ENCODE peak calls at places on chromosomes 4 and X, in eight cellular contexts. One of them, this sample, is unnamed.

GRCh38 chrX:107673933-107674479 is 45.7 kb downstream of the PRPS1 start:
- DNase-seq in choroid plexus epithelial cell: peak; percentile 97
- DNase-seq in upper lobe of left lung: peak; percentile 97
- DNase-seq in A673: peak; percentile 3
- DNase-seq in Jurkat, Clone E6-1: peak; percentile 86
- DNase-seq in mesendoderm: no peak
- DNase-seq in adipocyte: peak; percentile 88
- DNase-seq in skeletal muscle cell: peak; percentile 93
- DNase-seq in this sample: peak; percentile 93

GRCh38 chr4:184851200-184851541 is 25.4 kb upstream of the ACSL1 start:
- DNase-seq in Jurkat, Clone E6-1: no peak
- DNase-seq in adipocyte: no peak
- DNase-seq in A673: peak; percentile 53
- DNase-seq in mesendoderm: no peak
- DNase-seq in choroid plexus epithelial cell: peak; percentile 67
- DNase-seq in skeletal muscle cell: no peak
- DNase-seq in upper lobe of left lung: peak; percentile 64
- DNase-seq in this sample: no peak

GRCh38 chrX:24025741-24026402 is 1.1 kb downstream of the KLHL15 start:
- DNase-seq in adipocyte: peak; percentile 73
- DNase-seq in upper lobe of left lung: peak; percentile 31
- DNase-seq in choroid plexus epithelial cell: peak; percentile 75
- DNase-seq in mesendoderm: peak; percentile 70
- DNase-seq in Jurkat, Clone E6-1: peak; percentile 12
- DNase-seq in A673: no peak
- DNase-seq in skeletal muscle cell: peak; percentile 60
- DNase-seq in this sample: peak; percentile 65

GRCh38 chr4:20773144-20773997 is 73.1 kb downstream of the PACRGL start:
- DNase-seq in upper lobe of left lung: peak; percentile 31
- DNase-seq in skeletal muscle cell: peak; percentile 17
- DNase-seq in choroid plexus epithelial cell: peak; percentile 83
- DNase-seq in A673: peak; percentile 75
- DNase-seq in adipocyte: peak; percentile 81
- DNase-seq in mesendoderm: peak; percentile 78
- DNase-seq in Jurkat, Clone E6-1: peak; percentile 20
- DNase-seq in this sample: no peak

GRCh38 chr4:97646997-97647396 is 496.3 kb downstream of the STPG2 start:
- DNase-seq in skeletal muscle cell: peak; percentile 30
- DNase-seq in adipocyte: peak; percentile 39
- DNase-seq in upper lobe of left lung: no peak
- DNase-seq in A673: peak; percentile 27
- DNase-seq in choroid plexus epithelial cell: peak; percentile 46
- DNase-seq in mesendoderm: no peak
- DNase-seq in Jurkat, Clone E6-1: no peak
- DNase-seq in this sample: no peak

GRCh38 chr4:152246659-152247058 is 289.2 kb downstream of the FBXW7 start:
- DNase-seq in skeletal muscle cell: no peak
- DNase-seq in Jurkat, Clone E6-1: no peak
- DNase-seq in mesendoderm: no peak
- DNase-seq in adipocyte: no peak
- DNase-seq in A673: no peak
- DNase-seq in choroid plexus epithelial cell: no peak
- DNase-seq in upper lobe of left lung: no peak
- DNase-seq in this sample: no peak

GRCh38 chr4:88054909-88055308 is 47.5 kb downstream of the PKD2 start:
- DNase-seq in skeletal muscle cell: peak; percentile 9
- DNase-seq in A673: peak; percentile 6
- DNase-seq in mesendoderm: peak; percentile 79
- DNase-seq in adipocyte: peak; percentile 50
- DNase-seq in upper lobe of left lung: no peak
- DNase-seq in Jurkat, Clone E6-1: peak; percentile 16
- DNase-seq in choroid plexus epithelial cell: peak; percentile 85
- DNase-seq in this sample: no peak

GRCh38 chr4:51859476-51860032 is 16.6 kb downstream of the DCUN1D4 start:
- DNase-seq in adipocyte: peak; percentile 69
- DNase-seq in upper lobe of left lung: no peak
- DNase-seq in Jurkat, Clone E6-1: no peak
- DNase-seq in choroid plexus epithelial cell: no peak
- DNase-seq in A673: no peak
- DNase-seq in skeletal muscle cell: no peak
- DNase-seq in mesendoderm: no peak
- DNase-seq in this sample: no peak

GRCh38 chr4:7423801-7424552 is 10.8 kb downstream of the PSAPL1 start:
- DNase-seq in upper lobe of left lung: peak; percentile 10
- DNase-seq in mesendoderm: no peak
- DNase-seq in A673: no peak
- DNase-seq in adipocyte: no peak
- DNase-seq in choroid plexus epithelial cell: no peak
- DNase-seq in Jurkat, Clone E6-1: no peak
- DNase-seq in skeletal muscle cell: no peak
- DNase-seq in this sample: peak; percentile 67

DNA sequence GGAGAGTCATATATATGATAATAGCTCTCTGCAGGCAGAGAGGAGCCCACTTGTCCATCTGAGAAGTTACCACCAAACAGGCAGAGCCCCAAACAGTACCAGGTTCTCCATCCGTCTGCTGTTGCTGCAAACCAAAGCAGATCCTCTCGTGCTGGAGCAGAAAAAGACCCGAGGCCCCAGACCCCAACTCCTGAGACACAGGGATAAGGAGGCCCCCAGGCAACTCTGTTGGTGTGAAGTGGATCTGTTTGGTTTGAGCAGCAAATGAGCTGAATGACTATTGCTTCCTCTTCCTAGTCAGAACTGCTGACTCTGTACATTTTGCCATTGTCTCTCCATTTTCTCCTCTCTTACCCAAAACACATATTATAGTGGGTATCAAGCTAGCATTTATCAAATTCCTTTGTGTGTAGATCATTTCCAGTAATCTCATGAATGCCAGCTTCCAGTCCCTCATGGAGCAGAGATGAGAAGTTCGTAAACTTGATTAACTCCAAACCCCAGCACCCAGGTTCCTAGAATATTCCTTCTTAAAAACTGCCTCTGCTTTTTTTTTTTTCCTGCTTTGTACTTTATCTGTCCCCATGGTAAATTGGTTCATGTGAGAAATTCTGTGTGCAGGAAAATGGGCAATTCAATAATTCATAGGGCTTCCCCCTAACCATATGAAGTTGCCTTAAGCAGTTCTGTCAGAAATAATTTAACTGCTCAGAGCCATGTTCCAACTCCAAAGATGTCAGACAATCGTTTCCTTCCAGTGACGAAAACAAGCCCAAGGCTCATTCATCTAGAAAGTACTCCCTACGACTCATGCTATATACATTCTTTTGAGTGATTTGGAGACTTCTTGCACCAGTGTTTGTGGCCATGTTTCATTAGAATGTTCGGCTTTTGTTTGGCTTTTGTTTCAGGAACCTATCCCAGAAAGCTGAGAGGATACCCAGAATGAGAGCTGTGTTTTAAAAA is 98.6 kb upstream of the ATXN3L start:
- DNase-seq in mesendoderm: peak; percentile 10
- DNase-seq in A673: peak; percentile 53
- DNase-seq in Jurkat, Clone E6-1: no peak
- DNase-seq in choroid plexus epithelial cell: peak; percentile 26
- DNase-seq in upper lobe of left lung: no peak
- DNase-seq in adipocyte: peak; percentile 42
- DNase-seq in skeletal muscle cell: no peak
- DNase-seq in this sample: no peak
- H3K4me3 ChIP-seq in mesendoderm: no peak overlapping the region
- H3K4me3 ChIP-seq in A673: no peak overlapping the region
- H3K4me3 ChIP-seq in Jurkat, Clone E6-1: no peak overlapping the region
- H3K4me3 ChIP-seq in choroid plexus epithelial cell: no peak overlapping the region
- H3K4me3 ChIP-seq in upper lobe of left lung: no peak overlapping the region
- H3K4me3 ChIP-seq in adipocyte: no peak overlapping the region
- H3K4me3 ChIP-seq in skeletal muscle cell: no peak overlapping the region
- H3K4me3 ChIP-seq in this sample: no peak overlapping the region

GRCh38 chr4:42523066-42523718 is 125.9 kb downstream of the SHISA3 start:
- DNase-seq in skeletal muscle cell: no peak
- DNase-seq in choroid plexus epithelial cell: no peak
- DNase-seq in mesendoderm: no peak
- DNase-seq in A673: no peak
- DNase-seq in adipocyte: no peak
- DNase-seq in upper lobe of left lung: no peak
- DNase-seq in Jurkat, Clone E6-1: no peak
- DNase-seq in this sample: no peak
- H3K4me3 ChIP-seq in skeletal muscle cell: no peak overlapping the region
- H3K4me3 ChIP-seq in choroid plexus epithelial cell: no peak overlapping the region
- H3K4me3 ChIP-seq in mesendoderm: no peak overlapping the region
- H3K4me3 ChIP-seq in A673: no peak overlapping the region
- H3K4me3 ChIP-seq in adipocyte: no peak overlapping the region
- H3K4me3 ChIP-seq in upper lobe of left lung: no peak overlapping the region
- H3K4me3 ChIP-seq in Jurkat, Clone E6-1: no peak overlapping the region
- H3K4me3 ChIP-seq in this sample: no peak overlapping the region

GRCh38 chr4:1510931-1511330 is 104.7 kb upstream of the NKX1-1 start:
- DNase-seq in A673: no peak
- DNase-seq in adipocyte: no peak
- DNase-seq in Jurkat, Clone E6-1: no peak
- DNase-seq in mesendoderm: no peak
- DNase-seq in choroid plexus epithelial cell: no peak
- DNase-seq in skeletal muscle cell: no peak
- DNase-seq in upper lobe of left lung: no peak
- DNase-seq in this sample: no peak

GRCh38 chr4:1512081-1512737 is 106.0 kb upstream of the NKX1-1 start:
- DNase-seq in mesendoderm: no peak
- DNase-seq in skeletal muscle cell: no peak
- DNase-seq in upper lobe of left lung: no peak
- DNase-seq in Jurkat, Clone E6-1: no peak
- DNase-seq in adipocyte: no peak
- DNase-seq in A673: no peak
- DNase-seq in choroid plexus epithelial cell: no peak
- DNase-seq in this sample: no peak

GRCh38 chr4:1512738-1513660 is 106.8 kb upstream of the NKX1-1 start:
- DNase-seq in skeletal muscle cell: no peak
- DNase-seq in upper lobe of left lung: peak; percentile 51
- DNase-seq in adipocyte: peak; percentile 38
- DNase-seq in choroid plexus epithelial cell: peak; percentile 39
- DNase-seq in mesendoderm: peak; percentile 65
- DNase-seq in A673: peak; percentile 54
- DNase-seq in Jurkat, Clone E6-1: no peak
- DNase-seq in this sample: no peak

GRCh38 chr4:1509366-1509765 is 103.1 kb upstream of the NKX1-1 start:
- DNase-seq in A673: no peak
- DNase-seq in skeletal muscle cell: no peak
- DNase-seq in mesendoderm: no peak
- DNase-seq in choroid plexus epithelial cell: no peak
- DNase-seq in upper lobe of left lung: no peak
- DNase-seq in Jurkat, Clone E6-1: no peak
- DNase-seq in adipocyte: no peak
- DNase-seq in this sample: no peak

DNA sequence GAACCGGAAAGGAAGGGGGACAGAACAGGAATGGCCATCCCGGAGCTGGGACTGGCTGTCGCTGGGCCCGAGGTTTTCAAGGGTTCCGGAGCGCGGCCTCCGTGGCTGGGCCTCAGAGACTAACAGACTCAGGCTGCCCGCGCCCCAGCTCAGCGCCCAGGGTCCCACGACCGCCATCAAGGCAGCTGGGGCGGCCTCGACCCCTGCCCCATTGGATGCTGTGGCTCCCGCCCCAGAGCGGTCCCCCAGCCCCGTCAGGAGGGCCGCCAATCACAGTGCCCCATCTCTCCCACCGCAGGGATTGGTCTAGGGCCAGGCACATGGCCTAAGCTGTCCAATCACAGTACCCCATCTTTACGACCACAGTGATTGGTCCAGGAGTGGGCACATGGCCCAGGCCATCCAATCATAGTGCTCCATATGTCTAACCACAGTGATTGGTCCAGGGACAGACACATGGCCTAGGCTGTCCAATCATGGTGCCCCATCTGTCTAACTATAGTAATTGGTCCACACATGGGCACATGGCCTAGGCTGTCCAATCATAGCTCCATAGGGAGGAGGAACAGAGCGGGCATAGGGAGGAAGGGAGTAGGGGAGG is 105.3 kb upstream of the NKX1-1 start:
- DNase-seq in adipocyte: no peak
- DNase-seq in upper lobe of left lung: no peak
- DNase-seq in skeletal muscle cell: no peak
- DNase-seq in Jurkat, Clone E6-1: peak; percentile 42
- DNase-seq in A673: peak; percentile 49
- DNase-seq in choroid plexus epithelial cell: peak; percentile 90
- DNase-seq in mesendoderm: peak; percentile 79
- DNase-seq in this sample: no peak
- H3K4me3 ChIP-seq in adipocyte: no peak overlapping the region
- H3K4me3 ChIP-seq in upper lobe of left lung: no peak overlapping the region
- H3K4me3 ChIP-seq in skeletal muscle cell: no peak overlapping the region
- H3K4me3 ChIP-seq in Jurkat, Clone E6-1: no peak overlapping the region
- H3K4me3 ChIP-seq in A673: no peak overlapping the region
- H3K4me3 ChIP-seq in choroid plexus epithelial cell: peak overlapping the region; percentile 43
- H3K4me3 ChIP-seq in mesendoderm: no peak overlapping the region
- H3K4me3 ChIP-seq in this sample: no peak overlapping the region

GRCh38 chr4:124933521-124933920 is 221.0 kb upstream of the ANKRD50 start:
- DNase-seq in Jurkat, Clone E6-1: no peak
- DNase-seq in choroid plexus epithelial cell: no peak
- DNase-seq in upper lobe of left lung: no peak
- DNase-seq in A673: no peak
- DNase-seq in mesendoderm: no peak
- DNase-seq in skeletal muscle cell: no peak
- DNase-seq in adipocyte: peak; percentile 45
- DNase-seq in this sample: no peak
- H3K4me3 ChIP-seq in Jurkat, Clone E6-1: no peak overlapping the region
- H3K4me3 ChIP-seq in choroid plexus epithelial cell: no peak overlapping the region
- H3K4me3 ChIP-seq in upper lobe of left lung: no peak overlapping the region
- H3K4me3 ChIP-seq in A673: no peak overlapping the region
- H3K4me3 ChIP-seq in mesendoderm: no peak overlapping the region
- H3K4me3 ChIP-seq in skeletal muscle cell: no peak overlapping the region
- H3K4me3 ChIP-seq in adipocyte: no peak overlapping the region
- H3K4me3 ChIP-seq in this sample: no peak overlapping the region

GRCh38 chrX:12979011-12979629 is 4.2 kb downstream of the TMSB4X start:
- DNase-seq in mesendoderm: peak; percentile 49
- DNase-seq in choroid plexus epithelial cell: peak; percentile 87
- DNase-seq in adipocyte: peak; percentile 15
- DNase-seq in upper lobe of left lung: no peak
- DNase-seq in Jurkat, Clone E6-1: no peak
- DNase-seq in A673: no peak
- DNase-seq in skeletal muscle cell: no peak
- DNase-seq in this sample: no peak

GRCh38 chrX:12979630-12980015 is 4.7 kb downstream of the TMSB4X start:
- DNase-seq in upper lobe of left lung: no peak
- DNase-seq in adipocyte: peak; percentile 27
- DNase-seq in mesendoderm: no peak
- DNase-seq in skeletal muscle cell: no peak
- DNase-seq in choroid plexus epithelial cell: peak; percentile 71
- DNase-seq in Jurkat, Clone E6-1: no peak
- DNase-seq in A673: no peak
- DNase-seq in this sample: no peak

GRCh38 chrX:12975999-12976558 is 1.2 kb downstream of the TMSB4X start:
- DNase-seq in choroid plexus epithelial cell: peak; percentile 65
- DNase-seq in adipocyte: peak; percentile 58
- DNase-seq in skeletal muscle cell: no peak
- DNase-seq in A673: peak; percentile 46
- DNase-seq in upper lobe of left lung: peak; percentile 60
- DNase-seq in mesendoderm: peak; percentile 52
- DNase-seq in Jurkat, Clone E6-1: no peak
- DNase-seq in this sample: no peak

GRCh38 chrX:12977761-12978204 is 2.9 kb downstream of the TMSB4X start:
- DNase-seq in adipocyte: no peak
- DNase-seq in skeletal muscle cell: peak; percentile 25
- DNase-seq in upper lobe of left lung: no peak
- DNase-seq in A673: no peak
- DNase-seq in mesendoderm: peak; percentile 5
- DNase-seq in Jurkat, Clone E6-1: no peak
- DNase-seq in choroid plexus epithelial cell: no peak
- DNase-seq in this sample: no peak

GRCh38 chrX:12978205-12979010 is 3.5 kb downstream of the TMSB4X start:
- DNase-seq in adipocyte: peak; percentile 58
- DNase-seq in upper lobe of left lung: peak; percentile 74
- DNase-seq in choroid plexus epithelial cell: peak; percentile 89
- DNase-seq in mesendoderm: peak; percentile 87
- DNase-seq in Jurkat, Clone E6-1: peak; percentile 89
- DNase-seq in A673: peak; percentile 15
- DNase-seq in skeletal muscle cell: peak; percentile 73
- DNase-seq in this sample: no peak
- H3K4me3 ChIP-seq in adipocyte: peak overlapping the region; percentile 88
- H3K4me3 ChIP-seq in upper lobe of left lung: peak overlapping the region; percentile 71
- H3K4me3 ChIP-seq in choroid plexus epithelial cell: peak overlapping the region; percentile 80
- H3K4me3 ChIP-seq in mesendoderm: no peak overlapping the region
- H3K4me3 ChIP-seq in Jurkat, Clone E6-1: peak overlapping the region; percentile 79
- H3K4me3 ChIP-seq in A673: no peak overlapping the region
- H3K4me3 ChIP-seq in skeletal muscle cell: peak overlapping the region; percentile 72
- H3K4me3 ChIP-seq in this sample: peak overlapping the region; percentile 65